ENCODE peak calls at places on chromosomes 2 and 18, in seven cellular contexts. T is MCF 10A, O is ovary, Z is mammary epithelial cell, J is esophagus muscularis mucosa, V is tibial artery, W is neural progenitor cell. M is an unnamed sample.

GRCh38 chr2:133718688-133719201 is 150.5 kb upstream of the NCKAP5 start:
- DNase-seq in J (no peak), T (peak; percentile 7), V (no peak), O (no peak), W (no peak), Z (peak; percentile 68), M (no peak)

GRCh38 chr2:97697252-97698235 is 15.8 kb upstream of the ZAP70 start:
- DNase-seq in V (peak; percentile 91), W (peak; percentile 90), Z (peak; percentile 61), O (peak; percentile 79), J (peak; percentile 98), T (peak; percentile 84), M (peak; percentile 93)

GRCh38 chr2:217409939-217410820 is 550.3 kb upstream of the TNP1 start:
- DNase-seq in T (no peak), O (peak; percentile 62), W (no peak), Z (no peak), J (peak; percentile 34), V (no peak), M (no peak)

GRCh38 chr2:70011786-70012185 is 50.4 kb upstream of the ASPRV1 start:
- DNase-seq in V (no peak), W (no peak), Z (no peak), J (peak; percentile 31), O (no peak), T (no peak), M (no peak)

GRCh38 chr2:241132549-241133435 is 16.5 kb downstream of the PASK start:
- DNase-seq in Z (no peak), J (no peak), W (no peak), O (no peak), V (peak; percentile 4), T (no peak), M (no peak)

GRCh38 chr18:23876921-23877320 is 137.6 kb upstream of the TTC39C start:
- DNase-seq in J (no peak), V (no peak), W (no peak), Z (peak; percentile 55), O (no peak), T (no peak), M (no peak)

GRCh38 chr2:160418853-160419252 is 74.8 kb downstream of the RBMS1 start:
- DNase-seq in V (no peak), O (no peak), W (no peak), T (no peak), Z (no peak), J (no peak), M (no peak)

GRCh38 chr18:11689031-11689971 is at the start of gene GNAL:
- DNase-seq in V (peak; percentile 83), W (peak; percentile 95), Z (peak; percentile 80), T (peak; percentile 74), J (peak; percentile 92), O (peak; percentile 63), M (peak; percentile 78)

GRCh38 chr2:5725072-5725471 is 32.9 kb downstream of the SOX11 start:
- DNase-seq in O (no peak), Z (no peak), J (no peak), V (no peak), W (no peak), T (no peak), M (no peak)

GRCh38 chr2:118049140-118050128 is 35.6 kb upstream of the CCDC93 start:
- DNase-seq in W (no peak), V (no peak), J (no peak), O (no peak), Z (no peak), T (peak; percentile 11), M (no peak)

GRCh38 chr18:59690216-59691045 is 6.8 kb downstream of the CCBE1 start:
- DNase-seq in T (no peak), W (peak; percentile 77), O (no peak), V (no peak), Z (no peak), J (no peak), M (no peak)

GRCh38 chr2:227870710-227871374 is 589 bp upstream of the DAW1 start:
- DNase-seq in J (no peak), O (no peak), W (no peak), Z (no peak), V (no peak), T (peak; percentile 70), M (no peak)

GRCh38 chr2:170165129-170165528 is 12.8 kb upstream of the MYO3B start:
- DNase-seq in W (no peak), Z (peak; percentile 56), T (no peak), J (no peak), V (no peak), O (no peak), M (no peak)

GRCh38 chr2:875687-876615 is 74.7 kb upstream of the SNTG2 start:
- DNase-seq in V (no peak), T (no peak), W (no peak), Z (no peak), O (no peak), J (no peak), M (peak; percentile 0)

GRCh38 chr2:15622214-15622613 is 30.5 kb downstream of the DDX1 start:
- DNase-seq in T (no peak), J (no peak), Z (no peak), O (no peak), W (no peak), V (no peak), M (no peak)

GRCh38 chr18:36296591-36297418 is 708 bp upstream of the FHOD3 start:
- DNase-seq in V (peak; percentile 67), T (peak; percentile 71), O (peak; percentile 78), Z (peak; percentile 57), W (peak; percentile 88), J (peak; percentile 91), M (peak; percentile 82)

GRCh38 chr2:190781604-190782198 is 98.9 kb upstream of the GLS start:
- DNase-seq in J (no peak), T (peak; percentile 59), Z (peak; percentile 43), W (peak; percentile 62), O (no peak), V (no peak), M (peak; percentile 61)

GRCh38 chr2:58557166-58557565 is 316.0 kb upstream of the FANCL start:
- DNase-seq in J (no peak), V (no peak), Z (no peak), W (peak; percentile 21), O (no peak), T (no peak), M (no peak)

GRCh38 chr18:980586-980985 is 75.9 kb downstream of the ADCYAP1 start:
- DNase-seq in O (no peak), J (no peak), W (no peak), V (no peak), Z (no peak), T (no peak), M (no peak)

GRCh38 chr18:49321800-49322461 is 138.5 kb downstream of the DYM start:
- DNase-seq in W (no peak), V (no peak), J (no peak), T (peak; percentile 53), O (no peak), Z (peak; percentile 31), M (no peak)

GRCh38 chr2:138641277-138641676 is 138.9 kb downstream of the NXPH2 start:
- DNase-seq in T (no peak), Z (peak; percentile 75), V (no peak), O (no peak), J (peak; percentile 64), W (no peak), M (no peak)

GRCh38 chr2:770776-771175 is 93.6 kb upstream of the TMEM18 start:
- DNase-seq in T (no peak), W (no peak), V (no peak), O (no peak), Z (no peak), J (no peak), M (no peak)

GRCh38 chr18:62388855-62389760 is 64.0 kb downstream of the TNFRSF11A start:
- DNase-seq in Z (peak; percentile 27), J (no peak), T (peak; percentile 88), W (no peak), O (no peak), V (no peak), M (no peak)

GRCh38 chr2:25041307-25041927 is 459 bp upstream of the EFR3B start:
- DNase-seq in W (peak; percentile 88), V (peak; percentile 29), O (peak; percentile 60), T (peak; percentile 23), Z (peak; percentile 27), J (no peak), M (peak; percentile 65)
- TF ChIP-seq CTCF in W (peak; percentile 47), V (peak; percentile 11), O (no peak), T (peak; percentile 12), Z (no peak), J (peak; percentile 38), M (peak; percentile 49)

GRCh38 chr2:173231042-173231441 is 123.6 kb upstream of the CDCA7 start:
- DNase-seq in T (peak; percentile 16), V (no peak), W (no peak), Z (no peak), O (no peak), J (no peak), M (no peak)

GRCh38 chr2:173229086-173229485 is 125.6 kb upstream of the CDCA7 start:
- DNase-seq in W (no peak), O (no peak), Z (no peak), V (no peak), J (no peak), T (no peak), M (no peak)

GRCh38 chr2:173232956-173233744 is 121.5 kb upstream of the CDCA7 start:
- DNase-seq in V (no peak), Z (no peak), T (no peak), J (no peak), W (no peak), O (no peak), M (no peak)

GRCh38 chr2:173231465-173231864 is 123.2 kb upstream of the CDCA7 start:
- DNase-seq in Z (no peak), T (no peak), V (no peak), J (no peak), W (no peak), O (no peak), M (no peak)

DNA sequence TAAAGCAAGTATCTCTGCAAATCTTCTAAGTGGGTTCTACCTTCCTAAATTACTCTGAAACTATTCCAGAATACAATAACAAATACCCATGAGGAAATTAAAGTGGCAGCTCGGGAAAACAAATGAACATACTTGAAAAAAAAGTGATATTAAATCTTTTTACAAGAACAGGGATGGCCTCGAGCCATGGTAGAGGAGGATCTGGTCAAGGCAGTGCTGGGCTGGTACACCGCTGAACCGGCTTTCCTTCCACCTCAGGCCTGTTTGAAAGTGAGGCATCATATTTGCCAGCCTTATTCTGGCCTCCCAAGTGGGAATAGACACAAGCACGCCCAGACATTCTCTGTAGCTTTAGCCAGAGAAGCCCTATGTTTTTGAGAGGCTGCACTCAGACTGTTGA is 124.5 kb upstream of the CDCA7 start:
- DNase-seq in J (no peak), T (no peak), W (no peak), O (no peak), Z (no peak), V (no peak), M (no peak)
- TF ChIP-seq CTCF in J (no peak), T (no peak), W (no peak), O (no peak), Z (no peak), V (no peak), M (no peak)

DNA sequence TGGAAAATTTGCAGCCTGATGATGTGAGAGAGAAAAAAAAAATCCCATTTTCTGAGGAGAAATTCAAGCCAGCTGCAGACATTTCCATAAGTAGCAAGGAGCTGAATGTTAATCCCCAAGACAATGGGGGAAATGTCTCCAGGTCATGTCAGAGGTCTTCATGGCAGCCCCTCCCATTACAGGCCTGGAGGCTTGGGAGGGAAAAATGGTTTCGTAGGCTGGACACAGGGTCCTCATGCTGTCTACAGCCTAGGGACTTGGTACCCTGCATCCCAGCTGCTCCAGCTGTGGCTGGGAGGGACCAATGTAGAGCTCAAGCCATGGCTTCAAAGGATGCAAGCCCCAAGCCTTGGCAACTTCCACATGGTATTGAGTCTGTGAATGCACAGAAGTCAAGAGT is 53.5 kb upstream of the ARHGAP15 start:
- DNase-seq in O (no peak), T (no peak), J (no peak), V (no peak), Z (no peak), W (no peak), M (no peak)
- TF ChIP-seq CTCF in O (no peak), T (no peak), J (no peak), V (no peak), Z (no peak), W (no peak), M (no peak)

GRCh38 chr2:166180951-166181812 is 53.4 kb upstream of the SCN1A start:
- DNase-seq in J (no peak), W (peak; percentile 64), V (peak; percentile 25), T (peak; percentile 67), Z (peak; percentile 43), O (no peak), M (peak; percentile 68)
- TF ChIP-seq CTCF in J (peak; percentile 50), W (peak; percentile 66), V (no peak), T (peak; percentile 51), Z (peak; percentile 50), O (no peak), M (peak; percentile 73)